ENCODE peak calls at places on chromosomes 5 and 9, in nine cellular contexts. I is mammary epithelial cell, K is ovary, G is AG04450, M is heart right ventricle, P is GM23248, B is esophagus squamous epithelium, E is keratinocyte, U is gastrocnemius medialis. S is an unnamed sample.

GRCh38 chr9:19102181-19102630 is 498 bp downstream of the HAUS6 start:
- DNase-seq in I (peak; percentile 34), E (no peak), P (peak; percentile 62), K (peak; percentile 30), G (no peak), B (no peak), M (no peak), U (no peak), S (no peak)

GRCh38 chr5:147743686-147744332 is 38.7 kb downstream of the JAKMIP2 start:
- DNase-seq in I (no peak), M (peak; percentile 22), K (no peak), P (no peak), E (no peak), U (no peak), B (no peak), G (no peak), S (no peak)

GRCh38 chr5:25064306-25064705 is 419.5 kb upstream of the CDH10 start:
- DNase-seq in U (no peak), G (no peak), E (no peak), P (no peak), I (no peak), B (no peak), K (no peak), M (no peak), S (no peak)

GRCh38 chr9:22413884-22414283 is 32.7 kb upstream of the DMRTA1 start:
- DNase-seq in U (no peak), M (no peak), B (no peak), P (peak; percentile 26), K (no peak), G (no peak), E (no peak), I (peak; percentile 61), S (no peak)

GRCh38 chr5:42837601-42838000 is 25.9 kb upstream of the SELENOP start:
- DNase-seq in I (no peak), M (no peak), B (no peak), K (no peak), E (no peak), G (no peak), U (no peak), P (no peak), S (no peak)

GRCh38 chr5:178241688-178242231 is 9.2 kb upstream of the PHYKPL start:
- DNase-seq in P (no peak), M (no peak), G (no peak), K (no peak), I (no peak), E (no peak), B (no peak), U (no peak), S (no peak)

GRCh38 chr9:135692410-135692809 is 6.9 kb downstream of the SOHLH1 start:
- DNase-seq in B (no peak), G (no peak), P (peak; percentile 77), E (no peak), M (no peak), I (peak; percentile 57), K (no peak), U (no peak), S (no peak)

GRCh38 chr5:133341915-133342710 is 270.2 kb downstream of the FSTL4 start:
- DNase-seq in G (no peak), P (no peak), B (no peak), K (no peak), E (no peak), M (no peak), U (no peak), I (no peak), S (peak; percentile 50)

GRCh38 chr9:13934411-13934810 is 379.5 kb downstream of the NFIB start:
- DNase-seq in U (no peak), P (no peak), B (no peak), I (no peak), E (no peak), K (no peak), M (no peak), G (no peak), S (no peak)

GRCh38 chr9:136762221-136762691 is 2.1 kb downstream of the LCN15 start:
- DNase-seq in E (no peak), P (no peak), M (no peak), K (no peak), U (no peak), I (no peak), G (no peak), B (no peak), S (peak; percentile 43)

GRCh38 chr5:41794478-41794877 is 75.7 kb downstream of the OXCT1 start:
- DNase-seq in B (no peak), U (no peak), E (peak; percentile 26), I (peak; percentile 77), K (no peak), G (peak; percentile 87), M (no peak), P (peak; percentile 96), S (no peak)

GRCh38 chr5:14040542-14040941 is 96.1 kb upstream of the DNAH5 start:
- DNase-seq in G (no peak), U (no peak), I (no peak), E (no peak), B (no peak), K (no peak), M (no peak), P (peak; percentile 15), S (no peak)

GRCh38 chr5:117701067-117701466 is 1126.4 kb upstream of the SEMA6A start:
- DNase-seq in B (no peak), I (no peak), P (no peak), M (no peak), G (no peak), E (no peak), U (no peak), K (no peak), S (no peak)

GRCh38 chr5:110086658-110087388 is 397.1 kb downstream of the MAN2A1 start:
- DNase-seq in I (peak; percentile 96), G (no peak), P (peak; percentile 97), B (no peak), K (no peak), E (peak; percentile 86), M (no peak), U (peak; percentile 72), S (peak; percentile 78)

GRCh38 chr9:128556915-128557634 is 4.7 kb downstream of the SPTAN1 start:
- DNase-seq in E (no peak), B (no peak), G (no peak), P (peak; percentile 17), K (no peak), I (peak; percentile 10), M (no peak), U (no peak), S (no peak)
- H3K4me3 ChIP-seq in E (no peak overlapping the region), B (no peak overlapping the region), G (no peak overlapping the region), P (no peak overlapping the region), K (no peak overlapping the region), I (no peak overlapping the region), M (no peak overlapping the region), U (no peak overlapping the region), S (no peak overlapping the region)

DNA sequence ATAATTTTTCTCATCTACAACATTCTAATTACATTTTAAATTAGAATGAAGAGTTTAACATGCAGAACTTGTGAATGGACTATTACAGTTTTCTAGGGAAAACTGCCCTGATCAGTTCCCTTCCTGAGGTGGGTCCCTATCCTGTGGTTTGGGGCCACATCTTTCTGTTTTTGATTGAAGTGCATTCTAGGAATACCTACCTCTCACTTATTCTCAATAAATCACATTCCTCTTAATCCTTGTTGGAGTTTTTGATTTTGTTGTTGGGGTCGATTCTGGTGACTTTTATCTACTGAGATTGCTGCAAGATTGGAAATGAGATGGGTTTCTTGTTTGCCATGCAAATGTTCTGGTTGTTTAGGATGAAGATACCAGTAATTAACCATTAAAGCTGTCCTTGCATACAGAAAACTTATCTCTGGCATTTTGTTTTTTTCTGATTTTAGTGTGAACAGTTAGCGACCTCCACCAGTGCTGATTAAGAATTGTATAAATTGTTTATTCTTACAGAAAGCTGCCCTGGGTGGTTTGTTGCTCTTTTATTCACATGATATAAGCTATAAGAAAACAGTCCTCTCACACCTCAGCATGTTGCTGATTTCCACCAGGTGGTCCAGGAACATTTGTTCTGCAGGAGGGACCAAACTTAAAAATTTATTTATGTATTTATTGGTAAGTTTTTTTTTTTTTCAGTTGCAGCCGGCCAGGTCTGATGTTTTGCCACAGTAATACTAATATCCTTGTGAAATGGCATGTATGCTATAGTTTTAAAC is 269.9 kb downstream of the FANCC start:
- DNase-seq in M (no peak), I (no peak), G (no peak), E (no peak), P (no peak), K (no peak), B (no peak), U (no peak), S (no peak)
- H3K27ac ChIP-seq in M (peak overlapping the region; percentile 84), I (peak overlapping the region; percentile 18), G (no peak overlapping the region), E (peak overlapping the region; percentile 86), P (peak overlapping the region; percentile 78), K (peak overlapping the region; percentile 69), B (peak overlapping the region; percentile 97), U (peak overlapping the region; percentile 93), S (peak overlapping the region; percentile 95)

GRCh38 chr9:69089082-69089481 is 53.5 kb downstream of the FXN start:
- DNase-seq in E (no peak), G (no peak), I (no peak), P (no peak), K (no peak), B (no peak), M (no peak), U (no peak), S (no peak)

GRCh38 chr9:69089491-69089890 is 53.9 kb downstream of the FXN start:
- DNase-seq in U (no peak), I (no peak), K (no peak), B (no peak), E (no peak), G (no peak), M (no peak), P (no peak), S (no peak)

GRCh38 chr9:69093471-69094103 is 58.0 kb downstream of the FXN start:
- DNase-seq in G (no peak), M (no peak), P (no peak), U (no peak), I (no peak), K (no peak), E (no peak), B (no peak), S (no peak)

GRCh38 chr9:69090943-69091342 is 55.4 kb downstream of the FXN start:
- DNase-seq in M (no peak), P (no peak), B (no peak), G (no peak), I (no peak), K (no peak), U (no peak), E (no peak), S (no peak)

DNA sequence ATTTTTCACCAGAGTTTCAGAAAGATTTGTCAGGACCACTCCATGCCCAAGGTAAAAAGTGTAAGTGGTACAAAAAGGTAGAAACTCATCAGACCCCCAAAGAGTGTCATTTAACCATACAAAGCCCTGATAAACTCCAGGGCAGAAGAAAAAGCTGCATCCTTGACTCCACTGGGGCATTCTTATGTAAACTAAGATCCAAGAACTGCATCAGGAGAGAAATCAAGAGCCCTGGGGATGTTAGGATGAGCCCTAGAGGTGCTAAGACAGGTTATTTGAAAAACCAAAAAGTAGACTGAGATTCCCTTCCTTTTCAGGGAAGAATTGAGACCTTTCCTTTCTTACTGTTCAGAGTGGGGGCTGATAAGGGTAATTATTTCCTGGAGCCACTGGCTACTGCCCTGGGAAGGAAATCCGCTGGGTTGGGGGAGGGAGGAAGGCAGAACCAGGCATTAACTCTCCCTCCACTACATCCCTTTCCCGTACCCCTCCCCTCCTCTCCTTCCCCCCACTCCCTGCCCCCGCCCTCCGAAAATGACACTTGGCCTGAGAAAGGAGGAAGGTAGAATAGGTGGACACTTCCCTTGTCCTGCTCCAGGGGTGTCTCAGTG is 54.7 kb downstream of the FXN start:
- DNase-seq in I (no peak), B (no peak), G (no peak), E (no peak), M (no peak), K (no peak), U (no peak), P (no peak), S (no peak)
- H3K27me3 ChIP-seq in I (no peaks in the 10 kb centered on the region), B (no peaks in the 10 kb centered on the region), G (no peaks in the 10 kb centered on the region), E (no peaks in the 10 kb centered on the region), M (no peaks in the 10 kb centered on the region), K (no peaks in the 10 kb centered on the region), U (no peaks in the 10 kb centered on the region), P (no peaks in the 10 kb centered on the region), S (no peaks in the 10 kb centered on the region)

GRCh38 chr9:114392749-114393112 is 4.9 kb upstream of the AKNA start:
- DNase-seq in E (no peak), M (no peak), P (no peak), U (no peak), K (no peak), B (no peak), G (no peak), I (no peak), S (no peak)
- H3K4me3 ChIP-seq in E (no peak overlapping the region), M (no peak overlapping the region), P (no peak overlapping the region), U (no peak overlapping the region), K (no peak overlapping the region), B (no peak overlapping the region), G (no peak overlapping the region), I (no peak overlapping the region), S (no peak overlapping the region)